ENCODE peak calls at places on chromosomes 3 and 15, in nine cellular contexts. V is transverse colon, S is endothelial cell of umbilical vein, M is uterus, Z is A549, W is stomach, R is IMR-90, Y is heart left ventricle, X is ovary. E is an unnamed sample.

GRCh38 chr3:155362808-155363689 is 69.6 kb upstream of the STRIT1 start:
- DNase-seq in V (no peak), S (no peak), M (no peak), Z (no peak), W (no peak), R (no peak), Y (no peak), X (no peak), E (no peak)

GRCh38 chr15:75508741-75509532 is 57.4 kb upstream of the SIN3A start:
- DNase-seq in V (no peak), S (peak; percentile 58), M (peak; percentile 21), Z (peak; percentile 70), W (no peak), R (peak; percentile 65), Y (no peak), X (no peak), E (no peak)

GRCh38 chr15:87348746-87349145 is 907.8 kb downstream of the NTRK3 start:
- DNase-seq in V (no peak), S (no peak), M (no peak), Z (peak; percentile 11), W (no peak), R (peak; percentile 76), Y (no peak), X (no peak), E (no peak)

GRCh38 chr15:32898414-32898813 is 180.6 kb downstream of the GREM1 start:
- DNase-seq in V (no peak), S (no peak), M (no peak), Z (no peak), W (no peak), R (no peak), Y (no peak), X (no peak), E (no peak)

GRCh38 chr3:151864423-151865101 is 8.9 kb upstream of the SUCNR1 start:
- DNase-seq in V (no peak), S (peak; percentile 84), M (no peak), Z (peak; percentile 45), W (no peak), R (peak; percentile 85), Y (no peak), X (no peak), E (no peak)

GRCh38 chr3:77320514-77320913 is 280.6 kb downstream of the ROBO2 start:
- DNase-seq in V (no peak), S (peak; percentile 22), M (no peak), Z (peak; percentile 52), W (no peak), R (peak; percentile 67), Y (no peak), X (no peak), E (no peak)

GRCh38 chr3:156507285-156507684 is 47.6 kb downstream of the SSR3 start:
- DNase-seq in V (no peak), S (no peak), M (no peak), Z (no peak), W (no peak), R (peak; percentile 31), Y (no peak), X (no peak), E (no peak)

GRCh38 chr15:25803036-25803435 is 60.1 kb downstream of the ATP10A start:
- DNase-seq in V (no peak), S (no peak), M (no peak), Z (no peak), W (no peak), R (no peak), Y (no peak), X (no peak), E (no peak)

GRCh38 chr3:52443268-52443610 is 1.7 kb downstream of the SEMA3G start:
- DNase-seq in V (no peak), S (no peak), M (no peak), Z (no peak), W (no peak), R (no peak), Y (no peak), X (no peak), E (no peak)

GRCh38 chr15:49620174-49620573 is 444 bp downstream of the FAM227B start:
- DNase-seq in V (peak; percentile 21), S (peak; percentile 56), M (no peak), Z (peak; percentile 7), W (no peak), R (peak; percentile 33), Y (no peak), X (no peak), E (no peak)

GRCh38 chr3:146550743-146551510 is 6.5 kb upstream of the PLSCR1 start:
- DNase-seq in V (peak; percentile 37), S (peak; percentile 26), M (no peak), Z (peak; percentile 21), W (no peak), R (peak; percentile 96), Y (no peak), X (no peak), E (no peak)

GRCh38 chr3:52313774-52314188 is 2.3 kb upstream of the DNAH1 start:
- DNase-seq in V (peak; percentile 53), S (peak; percentile 78), M (no peak), Z (peak; percentile 33), W (no peak), R (peak; percentile 47), Y (no peak), X (no peak), E (no peak)

GRCh38 chr15:42371125-42371524 is 11.8 kb downstream of the CAPN3 start:
- DNase-seq in V (no peak), S (no peak), M (no peak), Z (peak; percentile 16), W (no peak), R (peak; percentile 37), Y (no peak), X (no peak), E (no peak)

GRCh38 chr3:41580274-41580959 is 381.1 kb downstream of the CTNNB1 start:
- DNase-seq in V (no peak), S (no peak), M (no peak), Z (no peak), W (no peak), R (no peak), Y (no peak), X (no peak), E (no peak)

GRCh38 chr15:101277038-101277822 is at the start of gene SELENOS:
- DNase-seq in V (peak; percentile 96), S (peak; percentile 89), M (peak; percentile 89), Z (peak; percentile 91), W (peak; percentile 95), R (peak; percentile 84), Y (peak; percentile 94), X (peak; percentile 97), E (peak; percentile 96)

GRCh38 chr3:52046186-52046913 is 10.0 kb downstream of the DUSP7 start:
- DNase-seq in V (no peak), S (peak; percentile 96), M (peak; percentile 55), Z (peak; percentile 80), W (no peak), R (peak; percentile 98), Y (no peak), X (no peak), E (no peak)

GRCh38 chr3:65436580-65436979 is 602.1 kb downstream of the MAGI1 start:
- DNase-seq in V (no peak), S (peak; percentile 26), M (no peak), Z (peak; percentile 27), W (no peak), R (no peak), Y (no peak), X (no peak), E (no peak)

GRCh38 chr15:25181290-25182097 is 226.7 kb downstream of the SNRPN start:
- DNase-seq in V (peak; percentile 3), S (no peak), M (peak; percentile 4), Z (no peak), W (peak; percentile 13), R (no peak), Y (peak; percentile 15), X (peak; percentile 11), E (peak; percentile 46)

GRCh38 chr3:175357758-175358157 is 498.6 kb downstream of the NAALADL2 start:
- DNase-seq in V (no peak), S (peak; percentile 57), M (no peak), Z (no peak), W (no peak), R (no peak), Y (no peak), X (no peak), E (no peak)

GRCh38 chr3:107205354-107205753 is 171.9 kb upstream of the CCDC54 start:
- DNase-seq in V (no peak), S (no peak), M (no peak), Z (no peak), W (no peak), R (no peak), Y (no peak), X (no peak), E (no peak)

GRCh38 chr3:130915567-130916292 is 21.8 kb downstream of the ATP2C1 start:
- DNase-seq in V (no peak), S (no peak), M (no peak), Z (no peak), W (no peak), R (no peak), Y (no peak), X (no peak), E (no peak)
- H3K27ac ChIP-seq in V (no peak overlapping the region), S (no peak overlapping the region), M (no peak overlapping the region), Z (no peak overlapping the region), W (no peak overlapping the region), R (no peak overlapping the region), Y (peak overlapping the region; percentile 59), X (no peak overlapping the region), E (no peak overlapping the region)

GRCh38 chr15:72797338-72797689 is 13.8 kb upstream of the ADPGK start:
- DNase-seq in V (no peak), S (no peak), M (no peak), Z (no peak), W (no peak), R (no peak), Y (no peak), X (no peak), E (no peak)
- TF ChIP-seq POLR2A in V (no peak), S (no peak), M (no peak), Z (peak; percentile 46), W (no peak), R (no peak), Y (no peak), X (no peak), E (no peak)

GRCh38 chr15:90099868-90100854 is 2.1 kb downstream of the IDH2 start:
- DNase-seq in V (peak; percentile 64), S (no peak), M (peak; percentile 44), Z (no peak), W (peak; percentile 79), R (peak; percentile 53), Y (no peak), X (peak; percentile 65), E (peak; percentile 78)
- H3K27ac ChIP-seq in V (peak overlapping the region; percentile 98), S (no peak overlapping the region), M (peak overlapping the region; percentile 97), Z (no peak overlapping the region), W (peak overlapping the region; percentile 98), R (peak overlapping the region; percentile 54), Y (peak overlapping the region; percentile 99), X (no peak overlapping the region), E (peak overlapping the region; percentile 94)

DNA sequence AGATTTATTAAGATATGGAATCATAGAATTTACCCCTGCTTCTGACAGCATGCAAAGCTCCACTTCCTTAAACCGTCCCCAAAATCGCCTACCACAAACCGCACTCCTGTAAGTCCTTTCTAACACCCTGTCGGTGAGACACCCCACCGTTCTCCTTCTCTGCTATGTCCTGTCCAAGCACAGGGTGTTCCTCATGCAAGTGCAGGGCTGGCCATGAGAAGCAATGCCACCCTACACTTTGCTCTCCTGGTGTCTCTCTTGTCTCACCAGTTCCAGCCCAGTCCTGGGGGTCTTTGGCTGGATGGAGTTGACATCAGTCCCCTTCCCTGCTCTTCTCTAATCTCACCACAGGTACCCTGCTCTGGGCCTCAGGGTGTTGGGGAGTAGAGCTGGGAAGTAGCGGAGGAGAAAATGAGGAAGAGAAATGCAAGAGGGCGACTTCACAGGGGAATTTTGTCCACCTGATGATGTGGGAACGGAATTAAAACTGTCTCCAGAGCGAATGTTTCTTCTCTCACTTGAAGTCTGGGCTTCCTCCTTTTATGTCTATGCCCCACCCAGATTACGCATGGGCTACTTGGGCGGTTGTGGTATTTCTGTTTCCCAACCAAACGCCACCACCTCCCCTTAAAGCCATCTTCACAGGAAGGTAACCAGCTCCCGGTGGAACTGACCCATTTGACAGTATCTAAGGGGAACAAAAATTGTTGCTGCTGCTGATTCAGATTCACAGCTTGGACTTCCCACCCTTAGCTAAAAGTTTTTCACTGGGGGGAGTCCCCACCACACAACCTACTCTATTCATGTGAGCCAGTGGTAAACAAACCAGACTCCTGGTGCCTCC is 49.9 kb downstream of the CASR start:
- DNase-seq in V (peak; percentile 33), S (no peak), M (no peak), Z (no peak), W (no peak), R (no peak), Y (no peak), X (no peak), E (no peak)
- TF ChIP-seq POLR2A in V (no peak), S (no peak), M (no peak), Z (no peak), W (no peak), R (no peak), Y (no peak), X (no peak), E (peak; percentile 8)